ENCODE peak calls at places on chromosomes 11 and 22, in six cellular contexts. T is hepatocyte, O is lower lobe of right lung, A is adrenal gland, B is right cardiac atrium, H is psoas muscle. D is an unnamed sample.

GRCh38 chr11:38014405-38014804 is 1416.4 kb upstream of the RAG2 start:
- DNase-seq in O (no peak), A (no peak), H (no peak), B (no peak), T (no peak), D (no peak)

GRCh38 chr11:11313426-11313825 is 39.6 kb downstream of the CSNK2A3 start:
- DNase-seq in T (no peak), H (no peak), A (peak), B (no peak), O (peak), D (no peak)

GRCh38 chr22:27405672-27406388 is 395.7 kb downstream of the MN1 start:
- DNase-seq in O (peak), T (peak), H (peak), A (peak), B (peak), D (peak)

GRCh38 chr11:303359-303758 is 4.0 kb upstream of the IFITM5 start:
- DNase-seq in O (no peak), T (no peak), B (no peak), H (peak), A (no peak), D (no peak)

GRCh38 chr11:95149659-95150294 is 60.1 kb downstream of the ENDOD1 start:
- DNase-seq in B (peak), H (peak), A (no peak), O (peak), T (peak), D (no peak)

GRCh38 chr11:65529475-65530156 is 4.7 kb downstream of the SCYL1 start:
- DNase-seq in T (no peak), B (no peak), A (peak), H (peak), O (no peak), D (no peak)

GRCh38 chr11:83257638-83258229 is 28.4 kb downstream of the CCDC90B start:
- DNase-seq in B (no peak), H (no peak), O (no peak), T (peak), A (peak), D (no peak)

GRCh38 chr11:12724301-12725046 is 50.3 kb downstream of the TEAD1 start:
- DNase-seq in O (peak), T (peak), A (peak), B (peak), H (peak), D (no peak)

GRCh38 chr22:40323681-40324083 is 22.6 kb upstream of the ADSL start:
- DNase-seq in O (no peak), T (peak), H (no peak), B (no peak), A (no peak), D (no peak)

GRCh38 chr11:34481307-34481706 is 32.3 kb downstream of the ELF5 start:
- DNase-seq in T (no peak), H (no peak), B (no peak), O (no peak), A (no peak), D (no peak)

GRCh38 chr22:19853879-19854777 is 546 bp downstream of the GNB1L start:
- DNase-seq in H (no peak), T (peak), B (no peak), O (peak), A (peak), D (no peak)

GRCh38 chr11:126484266-126484665 is 128.8 kb downstream of the ST3GAL4 start:
- DNase-seq in A (no peak), B (no peak), O (no peak), H (no peak), T (no peak), D (no peak)

GRCh38 chr11:125303186-125303585 is 138.6 kb downstream of the PKNOX2 start:
- DNase-seq in A (no peak), H (no peak), T (no peak), B (no peak), O (no peak), D (no peak)

GRCh38 chr11:27807594-27807993 is 107.3 kb upstream of the BDNF start:
- DNase-seq in B (no peak), T (no peak), O (no peak), A (no peak), H (no peak), D (no peak)

GRCh38 chr11:120172921-120173705 is 35.2 kb upstream of the TRIM29 start:
- DNase-seq in A (no peak), T (no peak), B (no peak), H (no peak), O (no peak), D (no peak)

GRCh38 chr22:23182289-23183106 is 2.2 kb downstream of the BCR start:
- DNase-seq in H (no peak), A (no peak), T (peak), B (no peak), O (no peak), D (no peak)

GRCh38 chr11:16767957-16768356 is 29.5 kb downstream of the C11orf58 start:
- DNase-seq in B (no peak), A (no peak), O (no peak), H (no peak), T (no peak), D (no peak)

GRCh38 chr11:118953265-118953664 is 2.8 kb upstream of the UPK2 start:
- DNase-seq in O (no peak), A (no peak), T (no peak), H (no peak), B (no peak), D (peak)

GRCh38 chr11:1918436-1919315 is 827 bp upstream of the TNNT3 start:
- DNase-seq in A (no peak), O (no peak), H (peak), B (no peak), T (no peak), D (no peak)

GRCh38 chr11:1917523-1918435 is 1.7 kb upstream of the TNNT3 start:
- DNase-seq in T (no peak), H (peak), A (peak), B (no peak), O (no peak), D (no peak)

GRCh38 chr11:1915795-1916131 is 3.7 kb upstream of the TNNT3 start:
- DNase-seq in O (no peak), T (no peak), H (no peak), B (no peak), A (no peak), D (no peak)

GRCh38 chr11:1916986-1917522 is 2.4 kb upstream of the TNNT3 start:
- DNase-seq in T (no peak), B (no peak), A (no peak), O (no peak), H (peak), D (no peak)

DNA sequence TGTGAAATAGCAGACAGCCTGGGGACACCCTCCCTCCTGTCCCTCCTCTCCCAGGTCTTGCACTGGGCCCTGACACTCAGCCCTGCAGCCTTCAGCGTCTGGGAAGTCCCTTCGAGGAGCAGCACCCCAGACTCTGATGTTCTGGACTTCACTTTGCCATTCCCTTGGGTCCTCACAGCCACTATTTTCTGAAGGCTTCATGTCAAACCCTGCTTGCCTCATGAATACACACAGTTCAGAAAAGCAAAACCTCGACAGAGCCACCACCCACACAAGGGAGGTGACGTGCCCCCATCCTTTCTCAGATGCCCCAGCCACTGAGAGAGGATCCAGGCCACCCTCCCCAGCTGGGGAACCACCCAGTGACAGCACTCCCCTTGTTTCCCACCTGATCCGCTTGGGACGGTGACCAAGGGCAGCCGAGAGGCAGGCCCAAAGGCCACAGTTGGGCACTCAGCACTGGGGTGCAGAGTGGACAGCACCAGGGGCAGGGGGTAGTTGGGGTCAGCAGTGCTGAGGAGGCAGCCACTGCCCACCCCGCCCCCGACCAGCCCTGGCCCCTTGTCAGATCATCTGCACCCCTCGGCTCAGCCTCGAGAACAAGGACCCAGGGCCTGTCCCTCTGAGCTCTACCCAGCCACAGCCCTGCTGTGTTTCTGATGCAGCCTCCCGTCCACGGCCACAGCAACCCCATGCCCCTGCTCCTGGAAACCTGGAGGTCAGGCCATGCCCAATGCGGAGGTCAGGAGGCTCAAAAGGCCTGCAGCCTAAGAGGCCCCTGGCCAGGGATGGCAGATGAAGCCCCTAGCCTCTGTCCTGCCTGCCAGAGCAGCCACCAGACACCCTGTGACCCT is 3.1 kb upstream of the TNNT3 start:
- DNase-seq in H (peak), A (peak), B (no peak), O (no peak), T (no peak), D (no peak)
- H3K27ac ChIP-seq in H (peak), A (peak), B (no peak), O (no peak), T (no peak), D (no peak)

GRCh38 chr11:68341557-68342458 is 29.4 kb downstream of the LRP5 start:
- DNase-seq in A (no peak), B (no peak), H (no peak), T (no peak), O (no peak), D (no peak)
- H3K27ac ChIP-seq in A (peak), B (peak), H (no peak), T (peak), O (peak), D (no peak)

GRCh38 chr11:72013765-72014711 is 15.3 kb downstream of the IL18BP start:
- DNase-seq in T (no peak), H (no peak), A (peak), O (no peak), B (peak), D (no peak)
- H3K27ac ChIP-seq in T (no peak), H (peak), A (peak), O (peak), B (no peak), D (no peak)

GRCh38 chr22:17674152-17674551 is 35.6 kb downstream of the BCL2L13 start:
- DNase-seq in A (no peak), T (no peak), O (no peak), H (no peak), B (no peak), D (no peak)

GRCh38 chr22:17675584-17675983 is 37.0 kb downstream of the BCL2L13 start:
- DNase-seq in A (no peak), O (no peak), T (no peak), H (no peak), B (no peak), D (no peak)

GRCh38 chr22:17672417-17672991 is 33.9 kb downstream of the BCL2L13 start:
- DNase-seq in H (no peak), A (no peak), B (no peak), O (no peak), T (no peak), D (no peak)
- H3K27ac ChIP-seq in H (peak), A (peak), B (no peak), O (no peak), T (peak), D (no peak)

GRCh38 chr11:6565325-6565724 is 38.1 kb downstream of the RRP8 start:
- DNase-seq in H (no peak), A (no peak), T (no peak), O (no peak), B (no peak), D (no peak)

GRCh38 chr11:6565988-6566703 is 37.3 kb downstream of the RRP8 start:
- DNase-seq in B (no peak), O (no peak), H (no peak), A (no peak), T (no peak), D (no peak)

GRCh38 chr11:6567371-6567745 is 36.1 kb downstream of the RRP8 start:
- DNase-seq in B (no peak), O (no peak), T (no peak), H (no peak), A (no peak), D (no peak)

GRCh38 chr11:6568191-6568918 is 35.1 kb downstream of the RRP8 start:
- DNase-seq in H (peak), B (peak), T (peak), A (peak), O (no peak), D (no peak)

GRCh38 chr11:6566704-6567370 is 36.6 kb downstream of the RRP8 start:
- DNase-seq in O (no peak), T (no peak), A (no peak), H (peak), B (no peak), D (no peak)
- H3K27ac ChIP-seq in O (no peak), T (no peak), A (no peak), H (peak), B (no peak), D (no peak)

DNA sequence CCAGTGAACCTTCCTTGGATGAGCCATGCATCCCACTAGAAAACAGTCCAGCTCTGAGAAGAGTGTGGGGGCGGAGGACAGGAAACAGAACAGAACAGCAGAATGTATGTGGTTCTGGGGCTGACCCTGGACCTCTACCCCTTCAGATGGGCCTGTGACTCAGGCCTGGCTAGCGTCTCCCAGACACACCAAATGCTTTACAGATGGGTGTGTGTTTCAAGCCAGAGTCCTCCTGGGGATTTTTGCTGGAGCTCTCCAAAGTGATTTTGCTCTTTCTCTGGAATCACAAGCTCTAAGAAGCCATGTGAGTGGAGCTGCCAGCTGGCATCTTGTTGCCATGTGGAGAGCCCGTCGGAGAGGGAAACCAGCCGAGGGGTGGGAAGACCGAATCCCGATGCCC is 13.2 kb upstream of the C1QTNF4 start:
- DNase-seq in T (peak), B (peak), A (peak), H (peak), O (no peak), D (no peak)
- H3K27ac ChIP-seq in T (no peak), B (no peak), A (no peak), H (no peak), O (no peak), D (no peak)

D was measured in WERI-Rb-1.